ENCODE peak calls at places on chromosomes 1 and 21, in six cellular contexts. One of them, this sample, is unnamed.

GRCh38 chr21:43893536-43894205 is 28.6 kb downstream of the AGPAT3 start:
- DNase-seq in ovary: peak; percentile 33
- DNase-seq in breast epithelium: no peak
- DNase-seq in uterus: no peak
- DNase-seq in sigmoid colon: peak; percentile 63
- DNase-seq in tibial nerve: no peak
- DNase-seq in this sample: no peak

GRCh38 chr1:89620664-89621063 is 12.3 kb upstream of the LRRC8C start:
- DNase-seq in sigmoid colon: no peak
- DNase-seq in breast epithelium: no peak
- DNase-seq in tibial nerve: no peak
- DNase-seq in ovary: no peak
- DNase-seq in uterus: no peak
- DNase-seq in this sample: no peak

GRCh38 chr1:24641646-24642151 is 1.4 kb upstream of the SRRM1 start:
- DNase-seq in uterus: peak; percentile 51
- DNase-seq in sigmoid colon: peak; percentile 79
- DNase-seq in breast epithelium: no peak
- DNase-seq in tibial nerve: no peak
- DNase-seq in ovary: peak; percentile 67
- DNase-seq in this sample: no peak

GRCh38 chr1:205668951-205669340 is 11.4 kb downstream of the SLC45A3 start:
- DNase-seq in uterus: no peak
- DNase-seq in tibial nerve: no peak
- DNase-seq in sigmoid colon: no peak
- DNase-seq in breast epithelium: no peak
- DNase-seq in ovary: no peak
- DNase-seq in this sample: no peak

GRCh38 chr1:175984813-175985212 is 222.3 kb downstream of the COP1 start:
- DNase-seq in tibial nerve: no peak
- DNase-seq in sigmoid colon: no peak
- DNase-seq in breast epithelium: no peak
- DNase-seq in ovary: no peak
- DNase-seq in uterus: no peak
- DNase-seq in this sample: no peak

GRCh38 chr1:17010601-17011438 is 908 bp downstream of the ATP13A2 start:
- DNase-seq in breast epithelium: peak; percentile 69
- DNase-seq in tibial nerve: no peak
- DNase-seq in uterus: peak; percentile 47
- DNase-seq in ovary: peak; percentile 75
- DNase-seq in sigmoid colon: no peak
- DNase-seq in this sample: no peak

GRCh38 chr1:45687753-45688737 is at the start of gene TMEM69:
- DNase-seq in uterus: peak; percentile 79
- DNase-seq in breast epithelium: peak; percentile 69
- DNase-seq in ovary: peak; percentile 79
- DNase-seq in sigmoid colon: peak; percentile 88
- DNase-seq in tibial nerve: peak; percentile 25
- DNase-seq in this sample: peak; percentile 88

GRCh38 chr1:33349081-33349759 is 28.3 kb upstream of the A3GALT2 start:
- DNase-seq in breast epithelium: no peak
- DNase-seq in uterus: peak; percentile 56
- DNase-seq in ovary: peak; percentile 78
- DNase-seq in sigmoid colon: peak; percentile 75
- DNase-seq in tibial nerve: no peak
- DNase-seq in this sample: no peak

GRCh38 chr1:175548774-175549173 is 194.6 kb downstream of the TNR start:
- DNase-seq in breast epithelium: no peak
- DNase-seq in tibial nerve: no peak
- DNase-seq in ovary: no peak
- DNase-seq in uterus: no peak
- DNase-seq in sigmoid colon: no peak
- DNase-seq in this sample: no peak

GRCh38 chr1:175725684-175726083 is 17.7 kb downstream of the TNR start:
- DNase-seq in ovary: no peak
- DNase-seq in uterus: no peak
- DNase-seq in tibial nerve: no peak
- DNase-seq in breast epithelium: no peak
- DNase-seq in sigmoid colon: no peak
- DNase-seq in this sample: no peak

GRCh38 chr1:34845131-34845901 is 14.2 kb downstream of the SMIM12 start:
- DNase-seq in uterus: no peak
- DNase-seq in breast epithelium: no peak
- DNase-seq in sigmoid colon: peak; percentile 28
- DNase-seq in ovary: no peak
- DNase-seq in tibial nerve: no peak
- DNase-seq in this sample: no peak

GRCh38 chr1:160797163-160797797 is 1.3 kb downstream of the LY9 start:
- DNase-seq in uterus: no peak
- DNase-seq in ovary: no peak
- DNase-seq in tibial nerve: no peak
- DNase-seq in sigmoid colon: no peak
- DNase-seq in breast epithelium: no peak
- DNase-seq in this sample: no peak

GRCh38 chr1:160798439-160798838 is 2.5 kb downstream of the LY9 start:
- DNase-seq in tibial nerve: no peak
- DNase-seq in uterus: no peak
- DNase-seq in sigmoid colon: no peak
- DNase-seq in breast epithelium: no peak
- DNase-seq in ovary: no peak
- DNase-seq in this sample: no peak

GRCh38 chr1:160794396-160794795 is 1.6 kb upstream of the LY9 start:
- DNase-seq in breast epithelium: no peak
- DNase-seq in uterus: no peak
- DNase-seq in ovary: no peak
- DNase-seq in sigmoid colon: no peak
- DNase-seq in tibial nerve: no peak
- DNase-seq in this sample: no peak

GRCh38 chr1:160797861-160798273 is 1.9 kb downstream of the LY9 start:
- DNase-seq in sigmoid colon: no peak
- DNase-seq in ovary: no peak
- DNase-seq in tibial nerve: no peak
- DNase-seq in uterus: no peak
- DNase-seq in breast epithelium: no peak
- DNase-seq in this sample: no peak

GRCh38 chr1:160795951-160796383 is at the start of gene LY9:
- DNase-seq in tibial nerve: no peak
- DNase-seq in ovary: no peak
- DNase-seq in breast epithelium: no peak
- DNase-seq in sigmoid colon: no peak
- DNase-seq in uterus: no peak
- DNase-seq in this sample: no peak
- TF ChIP-seq POLR2A in tibial nerve: no peak
- TF ChIP-seq POLR2A in ovary: no peak
- TF ChIP-seq POLR2A in breast epithelium: no peak
- TF ChIP-seq POLR2A in sigmoid colon: no peak
- TF ChIP-seq POLR2A in uterus: no peak
- TF ChIP-seq POLR2A in this sample: no peak

DNA sequence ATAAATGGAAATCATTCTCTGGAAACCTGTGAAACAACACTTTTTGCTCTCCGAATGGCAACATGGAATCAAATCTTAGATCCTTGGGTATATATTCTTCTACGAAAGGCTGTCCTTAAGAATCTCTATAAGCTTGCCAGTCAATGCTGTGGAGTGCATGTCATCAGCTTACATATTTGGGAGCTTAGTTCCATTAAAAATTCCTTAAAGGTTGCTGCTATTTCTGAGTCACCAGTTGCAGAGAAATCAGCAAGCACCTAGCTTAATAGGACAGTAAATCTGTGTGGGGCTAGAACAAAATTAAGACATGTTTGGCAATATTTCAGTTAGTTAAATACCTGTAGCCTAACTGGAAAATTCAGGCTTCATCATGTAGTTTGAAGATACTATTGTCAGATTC is 45.7 kb downstream of the PTGFR start:
- DNase-seq in sigmoid colon: no peak
- DNase-seq in tibial nerve: no peak
- DNase-seq in uterus: no peak
- DNase-seq in breast epithelium: no peak
- DNase-seq in ovary: no peak
- DNase-seq in this sample: no peak
- TF ChIP-seq POLR2A in sigmoid colon: no peak
- TF ChIP-seq POLR2A in tibial nerve: no peak
- TF ChIP-seq POLR2A in uterus: no peak
- TF ChIP-seq POLR2A in breast epithelium: no peak
- TF ChIP-seq POLR2A in ovary: no peak
- TF ChIP-seq POLR2A in this sample: no peak

DNA sequence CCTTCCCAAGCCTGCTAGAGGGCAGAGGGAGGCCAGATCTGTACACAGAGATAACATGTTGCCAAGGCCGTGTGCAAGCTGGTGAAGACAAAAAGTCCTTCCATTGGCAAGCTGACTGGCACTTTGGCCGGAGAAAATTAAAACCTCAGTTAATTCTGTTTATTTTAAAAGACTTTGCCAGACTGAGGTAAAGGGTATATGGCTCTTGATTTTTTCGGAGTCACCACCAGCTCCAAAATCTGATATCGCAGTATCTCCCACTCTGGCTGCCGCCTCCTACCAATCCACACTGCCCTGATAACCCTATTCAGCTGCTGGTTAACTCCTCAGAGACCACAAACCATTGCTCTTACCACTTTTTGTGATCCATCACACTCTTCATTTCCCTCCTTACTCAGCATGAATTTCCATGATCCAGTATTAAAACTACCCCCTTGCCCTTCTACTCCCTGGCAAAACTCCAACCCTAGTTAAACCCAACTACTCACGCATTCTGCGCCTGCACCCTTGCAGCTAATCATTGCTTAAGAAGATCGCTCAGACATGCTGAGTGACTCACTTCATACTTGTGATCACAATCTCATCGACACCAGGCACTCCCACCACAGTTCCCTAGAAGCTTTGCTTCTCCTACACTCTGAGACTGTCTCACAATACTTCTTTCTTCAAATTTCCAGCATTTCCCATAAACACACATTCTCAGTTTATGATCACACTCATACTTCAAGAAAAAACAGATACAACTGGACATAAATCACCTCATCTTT is 5.8 kb upstream of the PPP1R15B start:
- DNase-seq in uterus: peak; percentile 82
- DNase-seq in ovary: no peak
- DNase-seq in tibial nerve: no peak
- DNase-seq in breast epithelium: peak; percentile 73
- DNase-seq in sigmoid colon: peak; percentile 86
- DNase-seq in this sample: peak; percentile 83
- TF ChIP-seq POLR2A in uterus: no peak
- TF ChIP-seq POLR2A in ovary: no peak
- TF ChIP-seq POLR2A in tibial nerve: no peak
- TF ChIP-seq POLR2A in breast epithelium: no peak
- TF ChIP-seq POLR2A in sigmoid colon: no peak
- TF ChIP-seq POLR2A in this sample: peak; percentile 32

GRCh38 chr21:25573409-25574206 is 33.7 kb downstream of the MRPL39 start:
- DNase-seq in uterus: no peak
- DNase-seq in sigmoid colon: no peak
- DNase-seq in tibial nerve: no peak
- DNase-seq in ovary: no peak
- DNase-seq in breast epithelium: no peak
- DNase-seq in this sample: peak; percentile 24
- TF ChIP-seq POLR2A in uterus: no peak
- TF ChIP-seq POLR2A in sigmoid colon: no peak
- TF ChIP-seq POLR2A in tibial nerve: no peak
- TF ChIP-seq POLR2A in ovary: no peak
- TF ChIP-seq POLR2A in breast epithelium: no peak
- TF ChIP-seq POLR2A in this sample: no peak

DNA sequence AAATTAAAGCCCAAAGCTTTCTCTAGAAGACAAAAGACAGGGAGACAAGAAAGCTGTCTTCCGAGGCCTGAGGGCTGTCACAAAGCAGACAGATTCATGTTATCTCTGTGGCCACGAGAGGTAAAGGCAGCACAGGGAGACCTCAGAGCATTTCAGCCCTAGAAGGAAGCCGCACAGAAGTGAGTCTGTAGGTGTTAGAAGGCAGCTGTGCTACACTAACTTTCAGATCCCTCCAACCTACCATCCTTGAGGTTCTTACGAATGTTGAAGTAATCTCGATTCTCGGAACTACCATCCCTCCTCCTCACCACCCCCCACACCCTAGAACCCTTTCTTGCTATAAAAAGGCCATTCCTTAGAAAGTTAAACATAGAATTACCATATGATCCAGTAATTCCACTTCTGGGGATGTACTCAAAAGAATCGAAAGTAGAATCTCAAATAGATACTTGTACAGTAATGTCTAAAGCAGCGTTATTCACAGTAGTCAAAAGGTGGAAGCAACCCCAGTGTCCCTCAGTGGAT is 21.5 kb upstream of the LYST start:
- DNase-seq in ovary: no peak
- DNase-seq in uterus: no peak
- DNase-seq in breast epithelium: no peak
- DNase-seq in sigmoid colon: no peak
- DNase-seq in tibial nerve: no peak
- DNase-seq in this sample: no peak
- TF ChIP-seq POLR2A in ovary: no peak
- TF ChIP-seq POLR2A in uterus: no peak
- TF ChIP-seq POLR2A in breast epithelium: no peak
- TF ChIP-seq POLR2A in sigmoid colon: no peak
- TF ChIP-seq POLR2A in tibial nerve: no peak
- TF ChIP-seq POLR2A in this sample: no peak

GRCh38 chr1:210373628-210373877 is 44.9 kb downstream of the HHAT start:
- DNase-seq in ovary: no peak
- DNase-seq in uterus: no peak
- DNase-seq in sigmoid colon: no peak
- DNase-seq in tibial nerve: no peak
- DNase-seq in breast epithelium: no peak
- DNase-seq in this sample: no peak

GRCh38 chr1:210372931-210373627 is 44.4 kb downstream of the HHAT start:
- DNase-seq in tibial nerve: no peak
- DNase-seq in uterus: no peak
- DNase-seq in sigmoid colon: no peak
- DNase-seq in breast epithelium: no peak
- DNase-seq in ovary: no peak
- DNase-seq in this sample: no peak

GRCh38 chr1:210372491-210372890 is 43.8 kb downstream of the HHAT start:
- DNase-seq in breast epithelium: no peak
- DNase-seq in sigmoid colon: no peak
- DNase-seq in ovary: no peak
- DNase-seq in uterus: no peak
- DNase-seq in tibial nerve: no peak
- DNase-seq in this sample: no peak

GRCh38 chr1:210374600-210374953 is 45.9 kb downstream of the HHAT start:
- DNase-seq in uterus: no peak
- DNase-seq in breast epithelium: no peak
- DNase-seq in ovary: no peak
- DNase-seq in sigmoid colon: no peak
- DNase-seq in tibial nerve: no peak
- DNase-seq in this sample: no peak

DNA sequence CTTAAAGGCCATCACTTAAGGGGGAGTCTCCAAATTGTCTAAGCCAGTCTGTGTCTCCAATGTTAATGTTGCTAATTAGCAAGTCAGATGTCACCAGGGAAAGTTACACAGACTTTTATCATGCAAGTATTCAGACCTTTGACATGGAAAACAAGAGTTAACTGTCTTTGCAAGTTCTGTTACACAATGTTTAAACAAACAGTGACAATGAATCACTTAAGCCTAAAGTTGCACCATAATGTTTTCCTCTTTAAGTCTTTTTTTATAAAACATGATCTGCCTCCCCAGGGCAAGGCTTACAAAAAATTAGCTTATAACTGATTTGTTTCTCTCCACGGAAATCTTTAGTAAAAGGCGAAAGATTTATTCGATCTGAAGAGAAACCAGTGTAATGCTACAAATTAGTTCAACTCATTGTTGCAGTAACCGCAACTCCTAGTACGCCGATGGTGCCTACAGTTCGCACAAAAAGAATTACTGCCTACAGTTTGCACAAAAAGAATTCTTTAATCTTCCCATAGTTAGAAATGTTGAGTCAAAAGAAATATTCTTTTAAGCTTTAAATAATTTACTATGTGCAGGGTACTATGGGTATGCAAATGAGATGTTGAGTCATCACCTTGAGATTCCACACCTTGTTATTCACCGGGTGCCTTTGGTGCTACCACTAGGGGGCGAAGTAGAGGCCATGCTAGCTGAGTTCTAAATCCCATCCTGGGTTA is 45.3 kb downstream of the HHAT start:
- DNase-seq in ovary: no peak
- DNase-seq in sigmoid colon: peak; percentile 74
- DNase-seq in breast epithelium: peak; percentile 68
- DNase-seq in tibial nerve: no peak
- DNase-seq in uterus: peak; percentile 26
- DNase-seq in this sample: peak; percentile 96
- TF ChIP-seq POLR2A in ovary: no peak
- TF ChIP-seq POLR2A in sigmoid colon: no peak
- TF ChIP-seq POLR2A in breast epithelium: no peak
- TF ChIP-seq POLR2A in tibial nerve: no peak
- TF ChIP-seq POLR2A in uterus: no peak
- TF ChIP-seq POLR2A in this sample: peak; percentile 100